ENCODE peak calls at places on chromosomes 11 and 22, in four cellular contexts. One of them, this sample, is unnamed.

GRCh38 chr11:849951-850776 is 7.5 kb downstream of the TSPAN4 start:
- DNase-seq in right lobe of liver: no peak
- DNase-seq in BE2C: no peak
- DNase-seq in CD4-positive, alpha-beta memory T cell: no peak
- DNase-seq in this sample: no peak

GRCh38 chr11:73363147-73363546 is 13.1 kb upstream of the RELT start:
- DNase-seq in CD4-positive, alpha-beta memory T cell: no peak
- DNase-seq in right lobe of liver: no peak
- DNase-seq in BE2C: no peak
- DNase-seq in this sample: no peak

GRCh38 chr11:61510178-61510979 is 1.8 kb downstream of the LRRC10B start:
- DNase-seq in CD4-positive, alpha-beta memory T cell: no peak
- DNase-seq in right lobe of liver: no peak
- DNase-seq in BE2C: no peak
- DNase-seq in this sample: no peak

GRCh38 chr11:116282481-116282880 is 490.3 kb downstream of the BUD13 start:
- DNase-seq in CD4-positive, alpha-beta memory T cell: no peak
- DNase-seq in right lobe of liver: no peak
- DNase-seq in BE2C: no peak
- DNase-seq in this sample: no peak

GRCh38 chr11:88383446-88383845 is 45.9 kb upstream of the CTSC start:
- DNase-seq in BE2C: no peak
- DNase-seq in right lobe of liver: no peak
- DNase-seq in CD4-positive, alpha-beta memory T cell: no peak
- DNase-seq in this sample: no peak

GRCh38 chr22:39265143-39265542 is 20.4 kb upstream of the PDGFB start:
- DNase-seq in BE2C: no peak
- DNase-seq in CD4-positive, alpha-beta memory T cell: no peak
- DNase-seq in right lobe of liver: no peak
- DNase-seq in this sample: no peak

GRCh38 chr11:45881708-45882368 is 3.6 kb upstream of the MAPK8IP1 start:
- DNase-seq in CD4-positive, alpha-beta memory T cell: no peak
- DNase-seq in BE2C: peak; percentile 67
- DNase-seq in right lobe of liver: no peak
- DNase-seq in this sample: no peak

GRCh38 chr11:125263268-125263790 is 98.8 kb downstream of the PKNOX2 start:
- DNase-seq in right lobe of liver: peak; percentile 27
- DNase-seq in CD4-positive, alpha-beta memory T cell: no peak
- DNase-seq in BE2C: no peak
- DNase-seq in this sample: no peak

GRCh38 chr11:132639986-132640385 is 892.3 kb downstream of the OPCML start:
- DNase-seq in right lobe of liver: no peak
- DNase-seq in CD4-positive, alpha-beta memory T cell: no peak
- DNase-seq in BE2C: no peak
- DNase-seq in this sample: no peak

GRCh38 chr11:76791861-76792260 is 8.7 kb downstream of the TSKU start:
- DNase-seq in CD4-positive, alpha-beta memory T cell: no peak
- DNase-seq in right lobe of liver: no peak
- DNase-seq in BE2C: no peak
- DNase-seq in this sample: no peak

GRCh38 chr11:132913886-132914285 is 618.4 kb downstream of the OPCML start:
- DNase-seq in CD4-positive, alpha-beta memory T cell: no peak
- DNase-seq in right lobe of liver: no peak
- DNase-seq in BE2C: no peak
- DNase-seq in this sample: no peak

GRCh38 chr11:77073328-77074001 is 6.7 kb downstream of the CAPN5 start:
- DNase-seq in BE2C: peak; percentile 97
- DNase-seq in right lobe of liver: no peak
- DNase-seq in CD4-positive, alpha-beta memory T cell: no peak
- DNase-seq in this sample: no peak

GRCh38 chr11:70495351-70496310 is 97.3 kb downstream of the CTTN start:
- DNase-seq in CD4-positive, alpha-beta memory T cell: no peak
- DNase-seq in BE2C: peak; percentile 6
- DNase-seq in right lobe of liver: peak; percentile 9
- DNase-seq in this sample: no peak

GRCh38 chr11:73384871-73385692 is 8.9 kb downstream of the RELT start:
- DNase-seq in BE2C: no peak
- DNase-seq in right lobe of liver: peak; percentile 78
- DNase-seq in CD4-positive, alpha-beta memory T cell: no peak
- DNase-seq in this sample: no peak

GRCh38 chr11:45025716-45026492 is 75.2 kb upstream of the TP53I11 start:
- DNase-seq in right lobe of liver: peak; percentile 75
- DNase-seq in BE2C: peak; percentile 68
- DNase-seq in CD4-positive, alpha-beta memory T cell: peak; percentile 35
- DNase-seq in this sample: peak; percentile 41

DNA sequence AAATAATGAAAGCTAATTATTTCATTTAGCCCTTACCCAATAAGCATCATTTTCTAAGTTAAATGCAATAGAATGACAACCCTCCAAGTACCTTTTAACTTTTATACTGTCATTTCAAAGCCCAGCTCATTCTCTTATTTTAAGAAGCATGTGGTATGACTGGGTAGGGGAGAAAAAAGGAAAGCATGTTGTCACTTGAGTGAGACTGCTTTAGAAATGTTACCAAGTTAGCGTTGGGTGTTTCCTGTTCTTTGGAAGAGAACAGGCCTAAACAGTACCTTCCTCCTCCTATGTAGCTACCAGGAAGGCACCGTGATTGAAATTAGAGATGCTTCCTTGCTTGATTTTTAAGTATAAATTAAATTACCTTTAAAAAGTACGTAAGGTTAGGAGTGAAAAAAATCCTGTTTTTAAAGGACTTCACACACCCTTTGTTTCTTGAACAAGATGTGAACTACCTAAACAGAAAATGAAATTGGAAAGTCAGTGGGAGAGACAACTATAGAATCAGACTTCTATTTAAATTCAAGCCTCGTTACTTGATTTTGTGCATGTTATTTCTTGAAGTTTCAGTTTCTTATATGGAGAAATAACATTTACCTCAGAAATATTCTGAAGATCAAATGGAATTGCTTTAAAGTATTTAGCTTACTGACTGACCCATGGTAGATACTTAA is 741 bp upstream of the CNTF start:
- DNase-seq in BE2C: no peak
- DNase-seq in CD4-positive, alpha-beta memory T cell: no peak
- DNase-seq in right lobe of liver: no peak
- DNase-seq in this sample: no peak
- H3K36me3 ChIP-seq in BE2C: peaks cover 14% of the 10 kb centered on the region
- H3K36me3 ChIP-seq in CD4-positive, alpha-beta memory T cell: peaks cover 43% of the 10 kb centered on the region
- H3K36me3 ChIP-seq in right lobe of liver: peaks cover 5% of the 10 kb centered on the region
- H3K36me3 ChIP-seq in this sample: peaks cover 67% of the 10 kb centered on the region

GRCh38 chr11:114179234-114179941 is 116.8 kb upstream of the NNMT start:
- DNase-seq in right lobe of liver: peak; percentile 60
- DNase-seq in BE2C: no peak
- DNase-seq in CD4-positive, alpha-beta memory T cell: no peak
- DNase-seq in this sample: peak; percentile 42
- H3K4me3 ChIP-seq in right lobe of liver: peak overlapping the region; percentile 3
- H3K4me3 ChIP-seq in BE2C: no peak overlapping the region
- H3K4me3 ChIP-seq in CD4-positive, alpha-beta memory T cell: no peak overlapping the region
- H3K4me3 ChIP-seq in this sample: peak overlapping the region; percentile 12

GRCh38 chr11:65417702-65418430 is 4.7 kb upstream of the NEAT1 start:
- DNase-seq in BE2C: no peak
- DNase-seq in CD4-positive, alpha-beta memory T cell: peak; percentile 42
- DNase-seq in right lobe of liver: peak; percentile 79
- DNase-seq in this sample: peak; percentile 47

GRCh38 chr11:65414776-65415498 is 7.7 kb upstream of the NEAT1 start:
- DNase-seq in right lobe of liver: peak; percentile 17
- DNase-seq in CD4-positive, alpha-beta memory T cell: no peak
- DNase-seq in BE2C: no peak
- DNase-seq in this sample: no peak

GRCh38 chr11:65417221-65417701 is 5.3 kb upstream of the NEAT1 start:
- DNase-seq in right lobe of liver: peak; percentile 59
- DNase-seq in BE2C: no peak
- DNase-seq in CD4-positive, alpha-beta memory T cell: peak; percentile 10
- DNase-seq in this sample: no peak

GRCh38 chr11:65415499-65416340 is 6.9 kb upstream of the NEAT1 start:
- DNase-seq in BE2C: no peak
- DNase-seq in CD4-positive, alpha-beta memory T cell: no peak
- DNase-seq in right lobe of liver: peak; percentile 30
- DNase-seq in this sample: no peak

DNA sequence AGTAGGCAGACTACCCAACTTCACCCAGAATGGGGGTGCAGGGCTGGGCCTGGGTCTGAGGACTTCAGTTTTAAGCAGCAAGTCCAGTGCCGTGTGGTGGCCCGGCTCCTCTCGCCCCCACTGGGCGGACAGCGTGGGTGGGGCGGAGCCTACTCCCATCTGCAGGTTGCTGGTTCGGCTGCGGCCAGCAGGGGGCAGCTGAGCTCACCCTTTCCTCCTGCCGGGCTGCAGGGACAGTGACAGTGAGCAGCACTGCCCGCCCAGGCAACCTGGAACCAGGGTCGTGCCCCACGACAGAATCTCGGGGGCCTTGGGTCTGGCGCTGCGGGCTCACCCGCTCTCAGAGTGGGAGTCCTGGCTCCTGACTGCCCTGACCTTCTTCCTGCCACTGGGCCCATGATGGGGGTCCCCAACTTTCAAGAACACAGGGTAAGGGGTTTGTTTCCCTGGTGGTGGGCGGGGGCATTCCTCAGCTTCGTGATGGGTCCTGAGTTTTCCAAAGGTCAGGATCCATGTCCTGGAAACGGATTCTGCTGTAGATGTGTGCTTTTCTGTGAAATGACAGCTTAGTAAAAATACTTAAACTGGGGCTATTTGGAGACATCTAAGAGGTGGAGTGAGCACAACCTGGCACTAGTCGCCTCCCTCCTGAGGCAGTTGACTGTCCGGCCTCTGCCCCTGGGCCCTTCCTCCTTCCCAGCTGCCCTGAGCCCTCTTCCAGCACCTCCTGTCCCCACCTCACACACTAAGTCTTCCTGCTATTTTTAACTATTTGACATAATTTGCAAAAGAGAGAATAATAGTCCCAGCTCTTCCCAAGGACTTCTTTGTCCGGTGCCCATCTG is 6.0 kb upstream of the NEAT1 start:
- DNase-seq in right lobe of liver: peak; percentile 95
- DNase-seq in CD4-positive, alpha-beta memory T cell: peak; percentile 87
- DNase-seq in BE2C: peak; percentile 84
- DNase-seq in this sample: peak; percentile 88
- H3K4me1 ChIP-seq in right lobe of liver: peaks cover 32% of the 10 kb centered on the region
- H3K4me1 ChIP-seq in CD4-positive, alpha-beta memory T cell: peaks cover 57% of the 10 kb centered on the region
- H3K4me1 ChIP-seq in BE2C: peaks cover 23% of the 10 kb centered on the region
- H3K4me1 ChIP-seq in this sample: peaks cover 36% of the 10 kb centered on the region

GRCh38 chr11:66224226-66224850 is 44.1 kb upstream of the RAB1B start:
- DNase-seq in right lobe of liver: no peak
- DNase-seq in CD4-positive, alpha-beta memory T cell: no peak
- DNase-seq in BE2C: no peak
- DNase-seq in this sample: no peak
- H3K36me3 ChIP-seq in right lobe of liver: no peaks in the 10 kb centered on the region
- H3K36me3 ChIP-seq in CD4-positive, alpha-beta memory T cell: peaks cover 51% of the 10 kb centered on the region
- H3K36me3 ChIP-seq in BE2C: peaks cover 2% of the 10 kb centered on the region
- H3K36me3 ChIP-seq in this sample: peaks cover 18% of the 10 kb centered on the region

DNA sequence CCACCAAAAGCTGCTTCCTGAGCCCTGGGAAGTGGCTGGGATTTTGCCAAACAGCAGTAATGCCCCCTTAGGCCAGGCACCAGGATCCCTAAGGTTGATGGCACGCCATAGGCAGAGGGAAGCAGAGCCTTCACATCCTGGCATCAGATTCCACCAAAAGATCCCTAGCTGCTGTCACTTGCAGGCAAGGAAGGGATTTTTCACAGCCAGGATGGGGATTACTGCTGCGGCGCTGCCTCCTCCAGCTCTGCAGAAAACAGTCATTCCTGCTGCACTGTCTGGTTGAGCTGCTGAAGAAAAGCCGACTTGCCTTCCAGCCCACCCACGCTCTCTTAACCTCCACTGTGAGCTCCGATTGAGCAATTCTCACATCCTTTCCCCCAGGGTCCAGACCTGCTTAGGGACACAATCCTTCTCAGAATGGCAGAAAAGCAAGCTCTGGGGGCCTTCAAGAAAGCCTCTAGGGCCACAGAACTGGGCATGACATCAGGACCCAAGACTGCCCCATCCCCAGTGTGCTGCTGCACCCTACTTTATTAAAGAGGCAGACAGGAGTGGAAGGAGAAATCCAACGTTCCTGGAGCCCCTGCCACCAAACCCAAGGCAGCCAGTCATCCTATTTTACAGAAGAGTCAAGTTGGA is 19.9 kb downstream of the SYN3 start:
- DNase-seq in BE2C: no peak
- DNase-seq in CD4-positive, alpha-beta memory T cell: no peak
- DNase-seq in right lobe of liver: no peak
- DNase-seq in this sample: no peak
- H3K4me3 ChIP-seq in BE2C: no peak overlapping the region
- H3K4me3 ChIP-seq in CD4-positive, alpha-beta memory T cell: no peak overlapping the region
- H3K4me3 ChIP-seq in right lobe of liver: no peak overlapping the region
- H3K4me3 ChIP-seq in this sample: no peak overlapping the region

GRCh38 chr11:47078751-47079524 is 97.7 kb downstream of the ARFGAP2 start:
- DNase-seq in CD4-positive, alpha-beta memory T cell: no peak
- DNase-seq in right lobe of liver: no peak
- DNase-seq in BE2C: no peak
- DNase-seq in this sample: no peak
- H3K4me1 ChIP-seq in CD4-positive, alpha-beta memory T cell: no peaks in the 10 kb centered on the region
- H3K4me1 ChIP-seq in right lobe of liver: no peaks in the 10 kb centered on the region
- H3K4me1 ChIP-seq in BE2C: no peaks in the 10 kb centered on the region
- H3K4me1 ChIP-seq in this sample: no peaks in the 10 kb centered on the region

DNA sequence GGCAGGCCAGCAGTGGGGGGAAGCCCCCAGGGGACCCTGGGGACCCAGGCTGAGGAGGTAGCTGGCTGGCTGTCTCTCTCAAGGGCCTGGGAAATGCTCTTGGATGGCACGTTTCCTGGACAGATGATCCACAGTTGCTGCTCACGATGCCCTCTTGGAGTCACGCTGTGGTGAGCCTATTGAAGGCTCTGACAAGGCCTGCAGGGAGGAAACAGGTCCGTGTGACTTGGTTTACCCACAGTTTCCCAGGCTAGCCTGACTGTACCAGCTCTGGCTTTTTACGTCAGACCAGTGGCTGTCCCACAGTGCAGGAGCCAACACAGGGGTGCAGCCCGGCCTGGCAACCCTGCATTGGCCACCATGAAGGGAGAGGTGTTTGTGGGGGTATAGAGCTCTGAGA is 29.2 kb upstream of the PPARA start:
- DNase-seq in right lobe of liver: no peak
- DNase-seq in BE2C: no peak
- DNase-seq in CD4-positive, alpha-beta memory T cell: no peak
- DNase-seq in this sample: no peak
- H3K36me3 ChIP-seq in right lobe of liver: no peaks in the 10 kb centered on the region
- H3K36me3 ChIP-seq in BE2C: peaks cover 3% of the 10 kb centered on the region
- H3K36me3 ChIP-seq in CD4-positive, alpha-beta memory T cell: no peaks in the 10 kb centered on the region
- H3K36me3 ChIP-seq in this sample: no peaks in the 10 kb centered on the region

GRCh38 chr11:23897453-23898289 is 599.2 kb upstream of the LUZP2 start:
- DNase-seq in BE2C: no peak
- DNase-seq in CD4-positive, alpha-beta memory T cell: no peak
- DNase-seq in right lobe of liver: no peak
- DNase-seq in this sample: no peak
- H3K4me3 ChIP-seq in BE2C: no peak overlapping the region
- H3K4me3 ChIP-seq in CD4-positive, alpha-beta memory T cell: no peak overlapping the region
- H3K4me3 ChIP-seq in right lobe of liver: no peak overlapping the region
- H3K4me3 ChIP-seq in this sample: no peak overlapping the region

GRCh38 chr11:128621491-128622136 is 34.3 kb upstream of the ETS1 start:
- DNase-seq in BE2C: no peak
- DNase-seq in CD4-positive, alpha-beta memory T cell: no peak
- DNase-seq in right lobe of liver: no peak
- DNase-seq in this sample: no peak
- H3K4me1 ChIP-seq in BE2C: peaks cover 10% of the 10 kb centered on the region
- H3K4me1 ChIP-seq in CD4-positive, alpha-beta memory T cell: peaks cover 58% of the 10 kb centered on the region
- H3K4me1 ChIP-seq in right lobe of liver: peaks cover 22% of the 10 kb centered on the region
- H3K4me1 ChIP-seq in this sample: peaks cover 56% of the 10 kb centered on the region

This sample was measured in naive thymus-derived CD4-positive, alpha-beta T cell.